ENCODE peak calls at places on chromosomes 1 and 21, in ten cellular contexts. U is activated T-cell treated with anti-CD3 and anti-CD28 coated beads, Interleukin-2, amount 50 U/mL, for 24 hours; K is pulmonary artery endothelial cell; P is astrocyte of the cerebellum; J is amniotic stem cell; O is nephron progenitor cell; I is sciatic nerve; N is stimulated activated naive CD4-positive, alpha-beta T cell; M is RWPE1; S is iris pigment epithelial cell. Q is an unnamed sample.
A peak's percentile ranks its signal among the peaks of the same experiment; 100 is the strongest.

GRCh38 chr1:3787347-3787710 is 9.0 kb downstream of the LRRC47 start:
- DNase-seq in N (no peak), O (no peak), U (no peak), I (no peak), K (no peak), S (no peak), J (no peak), P (no peak), M (no peak), Q (no peak)

GRCh38 chr1:47906009-47906432 is 91.2 kb downstream of the TRABD2B start:
- DNase-seq in J (no peak), K (peak; percentile 43), M (peak; percentile 36), O (no peak), N (no peak), P (no peak), I (no peak), U (no peak), S (peak; percentile 15), Q (no peak)

GRCh38 chr1:231417503-231417902 is 4.6 kb downstream of the EGLN1 start:
- DNase-seq in I (no peak), S (no peak), N (no peak), P (no peak), U (no peak), M (no peak), K (no peak), O (no peak), J (no peak), Q (no peak)

GRCh38 chr1:4653796-4654715 is at the start of gene AJAP1:
- DNase-seq in K (no peak), J (no peak), N (no peak), P (no peak), S (no peak), U (peak; percentile 33), O (peak; percentile 70), M (peak; percentile 45), I (no peak), Q (no peak)

GRCh38 chr1:183622884-183623785 is 12.4 kb downstream of the ARPC5 start:
- DNase-seq in M (peak; percentile 51), O (peak; percentile 34), U (peak; percentile 37), P (peak; percentile 43), J (no peak), S (peak; percentile 80), K (no peak), I (peak; percentile 64), N (peak; percentile 23), Q (no peak)

GRCh38 chr1:235817101-235817725 is 49.5 kb downstream of the LYST start:
- DNase-seq in U (no peak), J (no peak), O (no peak), N (no peak), P (no peak), K (no peak), M (no peak), I (no peak), S (no peak), Q (no peak)

GRCh38 chr1:234617135-234617985 is 7.4 kb upstream of the IRF2BP2 start:
- DNase-seq in K (no peak), J (no peak), S (peak; percentile 51), I (no peak), M (no peak), U (no peak), P (no peak), O (no peak), N (no peak), Q (no peak)

GRCh38 chr1:228245111-228245510 is 37.3 kb downstream of the OBSCN start:
- DNase-seq in M (no peak), S (no peak), U (no peak), N (no peak), K (no peak), P (no peak), O (no peak), J (no peak), I (no peak), Q (no peak)

GRCh38 chr1:226135059-226135651 is 51.4 kb downstream of the ACBD3 start:
- DNase-seq in P (no peak), J (no peak), I (peak; percentile 54), O (no peak), K (peak; percentile 15), N (no peak), S (no peak), U (no peak), M (no peak), Q (no peak)

GRCh38 chr1:110200666-110201065 is 9.4 kb upstream of the KCNC4 start:
- DNase-seq in I (no peak), K (no peak), S (peak; percentile 29), P (no peak), M (no peak), N (no peak), J (no peak), U (no peak), O (no peak), Q (no peak)

GRCh38 chr1:72184099-72184695 is 98.1 kb downstream of the NEGR1 start:
- DNase-seq in O (no peak), U (no peak), I (no peak), P (no peak), M (no peak), S (no peak), J (no peak), K (no peak), N (no peak), Q (no peak)

GRCh38 chr1:235011599-235012435 is 116.8 kb downstream of the TOMM20 start:
- DNase-seq in O (no peak), P (peak; percentile 95), K (peak; percentile 36), N (peak; percentile 83), S (peak; percentile 100), J (peak; percentile 84), I (peak; percentile 62), M (peak; percentile 92), U (peak; percentile 90), Q (peak; percentile 75)

GRCh38 chr1:240091614-240092300 is at the start of gene FMN2:
- DNase-seq in O (peak; percentile 81), K (no peak), M (no peak), J (peak; percentile 50), P (no peak), S (peak; percentile 57), U (no peak), N (no peak), I (peak; percentile 62), Q (no peak)

GRCh38 chr1:2049517-2050481 is at the start of gene PRKCZ:
- DNase-seq in U (peak; percentile 97), S (peak; percentile 71), M (peak; percentile 97), P (no peak), I (no peak), O (peak; percentile 93), N (peak; percentile 92), J (no peak), K (no peak), Q (peak; percentile 93)

GRCh38 chr1:74465193-74465681 is 47.2 kb downstream of the LRRC53 start:
- DNase-seq in N (no peak), M (no peak), O (no peak), J (no peak), U (no peak), P (no peak), K (no peak), S (no peak), I (peak; percentile 41), Q (no peak)

GRCh38 chr21:42534361-42534900 is 20.8 kb downstream of the SLC37A1 start:
- DNase-seq in J (no peak), P (no peak), K (no peak), U (no peak), O (no peak), I (no peak), M (no peak), N (no peak), S (no peak), Q (no peak)

GRCh38 chr1:52550447-52550846 is 2.4 kb downstream of the TUT4 start:
- DNase-seq in O (no peak), K (no peak), N (peak; percentile 7), S (no peak), P (no peak), U (no peak), I (no peak), M (no peak), J (no peak), Q (no peak)

GRCh38 chr1:158121604-158122254 is 59.0 kb upstream of the CD1D start:
- DNase-seq in S (peak; percentile 38), I (no peak), O (peak; percentile 55), M (peak; percentile 63), J (no peak), U (no peak), P (peak; percentile 41), N (no peak), K (no peak), Q (no peak)

GRCh38 chr1:87684194-87684593 is 355.5 kb downstream of the LMO4 start:
- DNase-seq in I (no peak), M (peak; percentile 25), U (no peak), S (no peak), P (peak; percentile 5), N (no peak), K (no peak), J (no peak), O (peak; percentile 18), Q (no peak)

GRCh38 chr21:42107881-42108553 is 36.9 kb downstream of the UMODL1 start:
- DNase-seq in M (peak; percentile 88), O (peak; percentile 66), P (peak; percentile 27), I (no peak), J (no peak), U (peak; percentile 82), N (peak; percentile 50), S (peak; percentile 56), K (no peak), Q (peak; percentile 35)

GRCh38 chr1:228097333-228098081 is 5.6 kb downstream of the C1orf35 start:
- DNase-seq in K (no peak), S (no peak), U (peak; percentile 28), J (no peak), O (no peak), N (no peak), P (no peak), M (no peak), I (peak; percentile 50), Q (no peak)

GRCh38 chr1:108199781-108200626 is at the start of gene SLC25A24:
- DNase-seq in N (peak; percentile 57), U (peak; percentile 83), I (peak; percentile 85), S (peak; percentile 78), M (peak; percentile 81), O (peak; percentile 82), J (peak; percentile 58), P (no peak), K (no peak), Q (peak; percentile 46)

GRCh38 chr21:26422138-26422537 is 150.9 kb downstream of the CYYR1 start:
- DNase-seq in N (no peak), P (no peak), I (no peak), U (no peak), S (no peak), K (no peak), M (no peak), O (no peak), J (no peak), Q (no peak)

GRCh38 chr1:23867953-23868847 is at the start of gene FUCA1:
- DNase-seq in K (peak; percentile 48), M (peak; percentile 97), P (peak; percentile 70), J (peak; percentile 82), U (peak; percentile 95), S (peak; percentile 80), N (peak; percentile 95), O (peak; percentile 97), I (peak; percentile 96), Q (peak; percentile 95)

GRCh38 chr1:2803086-2803930 is 1.8 kb upstream of the TTC34 start:
- DNase-seq in M (no peak), U (no peak), N (no peak), K (no peak), O (no peak), J (no peak), I (peak; percentile 53), S (no peak), P (no peak), Q (no peak)

GRCh38 chr1:48470506-48470905 is 1.5 kb downstream of the SPATA6 start:
- DNase-seq in S (no peak), O (peak; percentile 20), N (no peak), K (no peak), P (no peak), J (no peak), M (no peak), U (no peak), I (peak; percentile 65), Q (no peak)

GRCh38 chr1:110538082-110538481 is 19.1 kb upstream of the KCNA10 start:
- DNase-seq in U (no peak), K (no peak), S (no peak), M (no peak), O (no peak), J (no peak), P (no peak), I (no peak), N (no peak), Q (no peak)

GRCh38 chr1:167533851-167534300 is 15.5 kb upstream of the CD247 start:
- DNase-seq in I (peak; percentile 78), P (peak; percentile 53), U (peak; percentile 79), K (no peak), N (peak; percentile 53), S (peak; percentile 40), J (no peak), O (peak; percentile 82), M (peak; percentile 87), Q (peak; percentile 50)

Q was measured in effector CD8-positive, alpha-beta T cell.